ENCODE peak calls at places on chromosome 12, in ten cellular contexts. One of them, this sample, is unnamed.

GRCh38 chr12:91523831-91524230 is 341.2 kb upstream of the DCN start:
- DNase-seq in gastrocnemius medialis: no peak
- DNase-seq in activated CD4-positive, alpha-beta T cell treated with anti-CD3 and anti-CD28 coated beads for 48 hours: no peak
- DNase-seq in occipital lobe: no peak
- DNase-seq in iPS DF 6.9: peak; percentile 16
- DNase-seq in PC-3: no peak
- DNase-seq in H7: peak; percentile 16
- DNase-seq in natural killer cell: no peak
- DNase-seq in RPMI7951: no peak
- DNase-seq in NCI-H345: no peak
- DNase-seq in this sample: no peak

GRCh38 chr12:120709976-120710804 is at the start of gene UNC119B:
- DNase-seq in iPS DF 6.9: peak; percentile 39
- DNase-seq in natural killer cell: peak; percentile 67
- DNase-seq in H7: peak; percentile 97
- DNase-seq in occipital lobe: peak; percentile 58
- DNase-seq in activated CD4-positive, alpha-beta T cell treated with anti-CD3 and anti-CD28 coated beads for 48 hours: peak; percentile 82
- DNase-seq in NCI-H345: peak; percentile 71
- DNase-seq in RPMI7951: peak; percentile 61
- DNase-seq in PC-3: peak; percentile 56
- DNase-seq in gastrocnemius medialis: peak; percentile 42
- DNase-seq in this sample: peak; percentile 82

GRCh38 chr12:64696065-64696741 is 63.0 kb downstream of the GNS start:
- DNase-seq in iPS DF 6.9: no peak
- DNase-seq in H7: no peak
- DNase-seq in natural killer cell: no peak
- DNase-seq in NCI-H345: peak; percentile 4
- DNase-seq in occipital lobe: no peak
- DNase-seq in activated CD4-positive, alpha-beta T cell treated with anti-CD3 and anti-CD28 coated beads for 48 hours: no peak
- DNase-seq in RPMI7951: peak; percentile 30
- DNase-seq in PC-3: peak; percentile 73
- DNase-seq in gastrocnemius medialis: no peak
- DNase-seq in this sample: peak; percentile 46

GRCh38 chr12:69275471-69275891 is 36.1 kb downstream of the CPSF6 start:
- DNase-seq in PC-3: no peak
- DNase-seq in gastrocnemius medialis: no peak
- DNase-seq in activated CD4-positive, alpha-beta T cell treated with anti-CD3 and anti-CD28 coated beads for 48 hours: no peak
- DNase-seq in occipital lobe: no peak
- DNase-seq in RPMI7951: no peak
- DNase-seq in iPS DF 6.9: no peak
- DNase-seq in NCI-H345: no peak
- DNase-seq in H7: no peak
- DNase-seq in natural killer cell: no peak
- DNase-seq in this sample: peak; percentile 21

GRCh38 chr12:104295954-104296353 is 7.6 kb upstream of the EID3 start:
- DNase-seq in RPMI7951: no peak
- DNase-seq in natural killer cell: no peak
- DNase-seq in activated CD4-positive, alpha-beta T cell treated with anti-CD3 and anti-CD28 coated beads for 48 hours: no peak
- DNase-seq in iPS DF 6.9: no peak
- DNase-seq in occipital lobe: no peak
- DNase-seq in PC-3: no peak
- DNase-seq in NCI-H345: no peak
- DNase-seq in H7: no peak
- DNase-seq in gastrocnemius medialis: no peak
- DNase-seq in this sample: no peak

GRCh38 chr12:47987411-47988072 is 16.7 kb downstream of the COL2A1 start:
- DNase-seq in NCI-H345: no peak
- DNase-seq in gastrocnemius medialis: no peak
- DNase-seq in PC-3: no peak
- DNase-seq in occipital lobe: no peak
- DNase-seq in activated CD4-positive, alpha-beta T cell treated with anti-CD3 and anti-CD28 coated beads for 48 hours: no peak
- DNase-seq in natural killer cell: no peak
- DNase-seq in iPS DF 6.9: no peak
- DNase-seq in RPMI7951: no peak
- DNase-seq in H7: no peak
- DNase-seq in this sample: peak; percentile 25

GRCh38 chr12:15208140-15208539 is 13.1 kb downstream of the RERG start:
- DNase-seq in occipital lobe: no peak
- DNase-seq in H7: no peak
- DNase-seq in activated CD4-positive, alpha-beta T cell treated with anti-CD3 and anti-CD28 coated beads for 48 hours: no peak
- DNase-seq in NCI-H345: no peak
- DNase-seq in natural killer cell: no peak
- DNase-seq in RPMI7951: no peak
- DNase-seq in PC-3: no peak
- DNase-seq in iPS DF 6.9: no peak
- DNase-seq in gastrocnemius medialis: no peak
- DNase-seq in this sample: no peak

GRCh38 chr12:69688496-69689427 is 10.3 kb downstream of the BEST3 start:
- DNase-seq in activated CD4-positive, alpha-beta T cell treated with anti-CD3 and anti-CD28 coated beads for 48 hours: peak; percentile 35
- DNase-seq in PC-3: peak; percentile 97
- DNase-seq in gastrocnemius medialis: peak; percentile 98
- DNase-seq in natural killer cell: peak; percentile 15
- DNase-seq in RPMI7951: peak; percentile 97
- DNase-seq in NCI-H345: no peak
- DNase-seq in occipital lobe: no peak
- DNase-seq in H7: peak; percentile 55
- DNase-seq in iPS DF 6.9: peak; percentile 31
- DNase-seq in this sample: peak; percentile 91

GRCh38 chr12:116879509-116880212 is 1.6 kb downstream of the HRK start:
- DNase-seq in H7: peak; percentile 62
- DNase-seq in gastrocnemius medialis: no peak
- DNase-seq in RPMI7951: no peak
- DNase-seq in NCI-H345: peak; percentile 18
- DNase-seq in iPS DF 6.9: no peak
- DNase-seq in activated CD4-positive, alpha-beta T cell treated with anti-CD3 and anti-CD28 coated beads for 48 hours: peak; percentile 19
- DNase-seq in occipital lobe: no peak
- DNase-seq in PC-3: no peak
- DNase-seq in natural killer cell: no peak
- DNase-seq in this sample: no peak

GRCh38 chr12:11726659-11727058 is 77.2 kb downstream of the ETV6 start:
- DNase-seq in PC-3: no peak
- DNase-seq in natural killer cell: no peak
- DNase-seq in RPMI7951: no peak
- DNase-seq in activated CD4-positive, alpha-beta T cell treated with anti-CD3 and anti-CD28 coated beads for 48 hours: no peak
- DNase-seq in H7: no peak
- DNase-seq in occipital lobe: no peak
- DNase-seq in gastrocnemius medialis: no peak
- DNase-seq in iPS DF 6.9: no peak
- DNase-seq in NCI-H345: no peak
- DNase-seq in this sample: no peak

GRCh38 chr12:130838951-130839769 is at the start of gene STX2:
- DNase-seq in PC-3: peak; percentile 90
- DNase-seq in iPS DF 6.9: no peak
- DNase-seq in natural killer cell: peak; percentile 81
- DNase-seq in gastrocnemius medialis: peak; percentile 74
- DNase-seq in H7: peak; percentile 95
- DNase-seq in activated CD4-positive, alpha-beta T cell treated with anti-CD3 and anti-CD28 coated beads for 48 hours: peak; percentile 88
- DNase-seq in occipital lobe: peak; percentile 84
- DNase-seq in RPMI7951: peak; percentile 74
- DNase-seq in NCI-H345: peak; percentile 81
- DNase-seq in this sample: peak; percentile 89

GRCh38 chr12:74770552-74770951 is 232.9 kb downstream of the ATXN7L3B start:
- DNase-seq in occipital lobe: no peak
- DNase-seq in RPMI7951: no peak
- DNase-seq in NCI-H345: no peak
- DNase-seq in PC-3: peak; percentile 24
- DNase-seq in iPS DF 6.9: no peak
- DNase-seq in H7: no peak
- DNase-seq in gastrocnemius medialis: no peak
- DNase-seq in natural killer cell: no peak
- DNase-seq in activated CD4-positive, alpha-beta T cell treated with anti-CD3 and anti-CD28 coated beads for 48 hours: no peak
- DNase-seq in this sample: no peak

GRCh38 chr12:131091976-131092691 is 138.4 kb downstream of the ADGRD1 start:
- DNase-seq in gastrocnemius medialis: no peak
- DNase-seq in H7: peak; percentile 61
- DNase-seq in iPS DF 6.9: no peak
- DNase-seq in PC-3: no peak
- DNase-seq in NCI-H345: no peak
- DNase-seq in activated CD4-positive, alpha-beta T cell treated with anti-CD3 and anti-CD28 coated beads for 48 hours: no peak
- DNase-seq in occipital lobe: no peak
- DNase-seq in RPMI7951: no peak
- DNase-seq in natural killer cell: no peak
- DNase-seq in this sample: no peak

GRCh38 chr12:16613199-16613598 is 7.2 kb upstream of the LMO3 start:
- DNase-seq in activated CD4-positive, alpha-beta T cell treated with anti-CD3 and anti-CD28 coated beads for 48 hours: no peak
- DNase-seq in gastrocnemius medialis: no peak
- DNase-seq in occipital lobe: no peak
- DNase-seq in natural killer cell: no peak
- DNase-seq in H7: no peak
- DNase-seq in PC-3: no peak
- DNase-seq in iPS DF 6.9: no peak
- DNase-seq in NCI-H345: no peak
- DNase-seq in RPMI7951: no peak
- DNase-seq in this sample: no peak

GRCh38 chr12:32617549-32617948 is 61.6 kb upstream of the DNM1L start:
- DNase-seq in gastrocnemius medialis: no peak
- DNase-seq in H7: no peak
- DNase-seq in activated CD4-positive, alpha-beta T cell treated with anti-CD3 and anti-CD28 coated beads for 48 hours: no peak
- DNase-seq in PC-3: no peak
- DNase-seq in NCI-H345: no peak
- DNase-seq in iPS DF 6.9: no peak
- DNase-seq in natural killer cell: no peak
- DNase-seq in RPMI7951: no peak
- DNase-seq in occipital lobe: no peak
- DNase-seq in this sample: no peak

GRCh38 chr12:6083606-6084005 is 40.9 kb downstream of the VWF start:
- DNase-seq in NCI-H345: no peak
- DNase-seq in RPMI7951: no peak
- DNase-seq in natural killer cell: no peak
- DNase-seq in gastrocnemius medialis: no peak
- DNase-seq in occipital lobe: no peak
- DNase-seq in activated CD4-positive, alpha-beta T cell treated with anti-CD3 and anti-CD28 coated beads for 48 hours: no peak
- DNase-seq in PC-3: no peak
- DNase-seq in H7: no peak
- DNase-seq in iPS DF 6.9: no peak
- DNase-seq in this sample: no peak

GRCh38 chr12:96516472-96517417 is 27.4 kb downstream of the CFAP54 start:
- DNase-seq in occipital lobe: peak; percentile 3
- DNase-seq in NCI-H345: peak; percentile 61
- DNase-seq in natural killer cell: peak; percentile 77
- DNase-seq in activated CD4-positive, alpha-beta T cell treated with anti-CD3 and anti-CD28 coated beads for 48 hours: peak; percentile 92
- DNase-seq in H7: peak; percentile 41
- DNase-seq in gastrocnemius medialis: peak; percentile 44
- DNase-seq in iPS DF 6.9: no peak
- DNase-seq in PC-3: peak; percentile 91
- DNase-seq in RPMI7951: peak; percentile 62
- DNase-seq in this sample: peak; percentile 88

GRCh38 chr12:52085682-52086180 is 6.2 kb downstream of the SMIM41 start:
- DNase-seq in iPS DF 6.9: no peak
- DNase-seq in natural killer cell: no peak
- DNase-seq in H7: peak; percentile 28
- DNase-seq in PC-3: no peak
- DNase-seq in occipital lobe: no peak
- DNase-seq in NCI-H345: no peak
- DNase-seq in gastrocnemius medialis: no peak
- DNase-seq in activated CD4-positive, alpha-beta T cell treated with anti-CD3 and anti-CD28 coated beads for 48 hours: no peak
- DNase-seq in RPMI7951: no peak
- DNase-seq in this sample: no peak

GRCh38 chr12:57610553-57611115 is 601 bp upstream of the ARHGEF25 start:
- DNase-seq in RPMI7951: no peak
- DNase-seq in occipital lobe: no peak
- DNase-seq in NCI-H345: no peak
- DNase-seq in natural killer cell: no peak
- DNase-seq in gastrocnemius medialis: no peak
- DNase-seq in activated CD4-positive, alpha-beta T cell treated with anti-CD3 and anti-CD28 coated beads for 48 hours: no peak
- DNase-seq in iPS DF 6.9: no peak
- DNase-seq in PC-3: no peak
- DNase-seq in H7: peak; percentile 83
- DNase-seq in this sample: peak; percentile 23